ENCODE peak calls at places on chromosomes 5 and 9, in nine cellular contexts. Q is caudate nucleus, M is HFF-Myc, J is A172, R is T follicular helper cell, E is IMR-90, N is NCI-H146, C is amniotic epithelial cell, H is gastrocnemius medialis. Y is an unnamed sample.

GRCh38 chr9:86901511-86901910 is 45.8 kb downstream of the GAS1 start:
- DNase-seq in Q (no peak), M (no peak), J (no peak), R (no peak), E (no peak), N (no peak), C (no peak), H (no peak), Y (no peak)

GRCh38 chr5:66927140-66927539 is 269.5 kb downstream of the CD180 start:
- DNase-seq in Q (no peak), M (no peak), J (no peak), R (no peak), E (no peak), N (no peak), C (no peak), H (no peak), Y (no peak)

GRCh38 chr5:17203329-17204132 is 13.9 kb upstream of the BASP1 start:
- DNase-seq in Q (no peak), M (peak), J (peak), R (no peak), E (peak), N (peak), C (peak), H (no peak), Y (no peak)

GRCh38 chr9:129331772-129332512 is 153.9 kb upstream of the IER5L start:
- DNase-seq in Q (no peak), M (no peak), J (no peak), R (no peak), E (no peak), N (no peak), C (no peak), H (no peak), Y (no peak)

GRCh38 chr9:107237873-107238272 is 45.2 kb upstream of the RAD23B start:
- DNase-seq in Q (no peak), M (no peak), J (no peak), R (no peak), E (no peak), N (no peak), C (peak), H (no peak), Y (no peak)

GRCh38 chr5:178418031-178418430 is 172.2 kb downstream of the COL23A1 start:
- DNase-seq in Q (no peak), M (no peak), J (no peak), R (no peak), E (no peak), N (no peak), C (no peak), H (no peak), Y (no peak)

GRCh38 chr9:35907732-35908483 is 1.4 kb upstream of the SPAAR start:
- DNase-seq in Q (no peak), M (peak), J (peak), R (no peak), E (peak), N (no peak), C (peak), H (peak), Y (no peak)

GRCh38 chr9:124259273-124260078 is 1.7 kb downstream of the NEK6 start:
- DNase-seq in Q (no peak), M (no peak), J (peak), R (no peak), E (peak), N (no peak), C (peak), H (no peak), Y (no peak)

GRCh38 chr5:78547731-78548189 is 100.8 kb downstream of the LHFPL2 start:
- DNase-seq in Q (no peak), M (peak), J (peak), R (no peak), E (peak), N (no peak), C (no peak), H (peak), Y (no peak)

GRCh38 chr5:176565760-176566288 is 16.7 kb downstream of the CDHR2 start:
- DNase-seq in Q (no peak), M (no peak), J (no peak), R (no peak), E (no peak), N (no peak), C (no peak), H (no peak), Y (no peak)